ENCODE peak calls at places on chromosome 5, in nine cellular contexts. H is cerebellar cortex; D is activated CD4-positive, alpha-beta T cell treated with anti-CD3 and anti-CD28 coated beads, Interleukin-2, amount 50 U/mL, for 48 hours; K is IMR-90; V is caudate nucleus; E is activated T-helper 1 cell treated with anti-CD3 and anti-CD28 coated beads, Interleukin-2, amount 50 U/mL, for 16 hours; X is progenitor cell of endocrine pancreas; N is iPS-NIHi11; B is stimulated activated CD8-positive, alpha-beta memory T cell treated with anti-CD3 and anti-CD28 coated beads, Interleukin-2, amount 100 ng/mL, for 1 hour. I is an unnamed sample.

GRCh38 chr5:95712347-95712958 is 18.7 kb upstream of the RHOBTB3 start:
- DNase-seq in H (no peak), D (peak), K (peak), V (no peak), E (no peak), X (no peak), N (peak), B (no peak), I (no peak)

GRCh38 chr5:36875051-36875788 is 1.3 kb upstream of the NIPBL start:
- DNase-seq in H (peak), D (peak), K (peak), V (no peak), E (no peak), X (peak), N (peak), B (no peak), I (peak)

GRCh38 chr5:56077796-56078233 is 83.1 kb upstream of the IL6ST start:
- DNase-seq in H (no peak), D (no peak), K (no peak), V (no peak), E (no peak), X (no peak), N (no peak), B (no peak), I (no peak)

GRCh38 chr5:17882760-17883488 is 248.7 kb downstream of the TAF11L14 start:
- DNase-seq in H (no peak), D (no peak), K (no peak), V (no peak), E (no peak), X (no peak), N (peak), B (no peak), I (no peak)

GRCh38 chr5:89090021-89090420 is 207.0 kb upstream of the MEF2C start:
- DNase-seq in H (no peak), D (no peak), K (no peak), V (no peak), E (no peak), X (no peak), N (no peak), B (no peak), I (no peak)

GRCh38 chr5:141632650-141633049 is 4.0 kb downstream of the HDAC3 start:
- DNase-seq in H (peak), D (no peak), K (no peak), V (no peak), E (no peak), X (no peak), N (no peak), B (no peak), I (no peak)

GRCh38 chr5:139863361-139863760 is 67.8 kb downstream of the PSD2 start:
- DNase-seq in H (peak), D (no peak), K (no peak), V (peak), E (no peak), X (no peak), N (no peak), B (no peak), I (no peak)

GRCh38 chr5:157372472-157372822 is 87.6 kb upstream of the NIPAL4 start:
- DNase-seq in H (no peak), D (no peak), K (no peak), V (no peak), E (no peak), X (no peak), N (no peak), B (no peak), I (no peak)

GRCh38 chr5:176441921-176442323 is 6.3 kb upstream of the FAF2 start:
- DNase-seq in H (no peak), D (no peak), K (peak), V (no peak), E (no peak), X (no peak), N (peak), B (no peak), I (no peak)

GRCh38 chr5:56480305-56481146 is 247.4 kb upstream of the ANKRD55 start:
- DNase-seq in H (peak), D (peak), K (peak), V (peak), E (no peak), X (peak), N (peak), B (no peak), I (no peak)

GRCh38 chr5:33299621-33300208 is 141.1 kb upstream of the TARS1 start:
- DNase-seq in H (peak), D (no peak), K (peak), V (no peak), E (no peak), X (no peak), N (no peak), B (no peak), I (no peak)

GRCh38 chr5:137566780-137567179 is 67.7 kb upstream of the SPOCK1 start:
- DNase-seq in H (peak), D (no peak), K (no peak), V (no peak), E (no peak), X (no peak), N (no peak), B (no peak), I (no peak)

GRCh38 chr5:77174526-77174925 is 36.0 kb upstream of the PDE8B start:
- DNase-seq in H (no peak), D (no peak), K (no peak), V (no peak), E (no peak), X (no peak), N (no peak), B (no peak), I (no peak)

GRCh38 chr5:136129445-136129844 is 3.2 kb upstream of the SMAD5 start:
- DNase-seq in H (no peak), D (no peak), K (no peak), V (no peak), E (no peak), X (no peak), N (no peak), B (no peak), I (no peak)

GRCh38 chr5:96933764-96934163 is 2.1 kb upstream of the LNPEP start:
- DNase-seq in H (peak), D (no peak), K (no peak), V (no peak), E (no peak), X (no peak), N (no peak), B (no peak), I (no peak)

GRCh38 chr5:79202076-79202475 is 33.9 kb upstream of the JMY start:
- DNase-seq in H (no peak), D (no peak), K (peak), V (no peak), E (no peak), X (no peak), N (no peak), B (no peak), I (no peak)

GRCh38 chr5:108472237-108472636 is 90.3 kb upstream of the FBXL17 start:
- DNase-seq in H (no peak), D (no peak), K (peak), V (no peak), E (no peak), X (no peak), N (no peak), B (no peak), I (no peak)

GRCh38 chr5:59390074-59390659 is 503.4 kb downstream of the PDE4D start:
- DNase-seq in H (peak), D (no peak), K (peak), V (no peak), E (no peak), X (no peak), N (no peak), B (no peak), I (no peak)

GRCh38 chr5:154625031-154625430 is 130.1 kb upstream of the LARP1 start:
- DNase-seq in H (no peak), D (no peak), K (no peak), V (peak), E (no peak), X (no peak), N (no peak), B (no peak), I (no peak)

GRCh38 chr5:174030289-174030688 is 15.2 kb upstream of the NSG2 start:
- DNase-seq in H (no peak), D (no peak), K (no peak), V (no peak), E (no peak), X (no peak), N (no peak), B (no peak), I (no peak)

GRCh38 chr5:141846031-141846430 is 32.2 kb downstream of the PCDH1 start:
- DNase-seq in H (no peak), D (no peak), K (peak), V (peak), E (no peak), X (no peak), N (no peak), B (no peak), I (no peak)

GRCh38 chr5:143314664-143315063 is 88.8 kb downstream of the NR3C1 start:
- DNase-seq in H (no peak), D (no peak), K (peak), V (no peak), E (no peak), X (no peak), N (no peak), B (no peak), I (no peak)

I was measured in activated naive CD8-positive, alpha-beta T cell treated with anti-CD3 and anti-CD28 coated beads for 36 hours.